ENCODE peak calls at places on chromosomes 13 and 19, in eight cellular contexts. One of them, this sample, is unnamed.

GRCh38 chr19:46173886-46174475 is 25.9 kb downstream of the IGFL2 start:
- DNase-seq in occipital lobe: no peak
- DNase-seq in cardiac fibroblast: no peak
- DNase-seq in mucosa of gallbladder: no peak
- DNase-seq in transverse colon: no peak
- DNase-seq in NCI-H1436: no peak
- DNase-seq in T-cell: no peak
- DNase-seq in NCI-H748 treated with DMSO at 0.1 percent for 48 hours: no peak
- DNase-seq in this sample: no peak

GRCh38 chr13:86383151-86383550 is 583.9 kb upstream of the SLITRK6 start:
- DNase-seq in occipital lobe: peak; percentile 6
- DNase-seq in cardiac fibroblast: no peak
- DNase-seq in mucosa of gallbladder: no peak
- DNase-seq in transverse colon: no peak
- DNase-seq in NCI-H1436: no peak
- DNase-seq in T-cell: no peak
- DNase-seq in NCI-H748 treated with DMSO at 0.1 percent for 48 hours: no peak
- DNase-seq in this sample: no peak

GRCh38 chr19:46537136-46538097 is 41.8 kb upstream of the PNMA8B start:
- DNase-seq in occipital lobe: no peak
- DNase-seq in cardiac fibroblast: peak; percentile 58
- DNase-seq in mucosa of gallbladder: peak; percentile 59
- DNase-seq in transverse colon: peak; percentile 70
- DNase-seq in NCI-H1436: no peak
- DNase-seq in T-cell: peak; percentile 39
- DNase-seq in NCI-H748 treated with DMSO at 0.1 percent for 48 hours: peak; percentile 14
- DNase-seq in this sample: peak; percentile 58

GRCh38 chr13:53522034-53522433 is 493.4 kb downstream of the OLFM4 start:
- DNase-seq in occipital lobe: no peak
- DNase-seq in cardiac fibroblast: no peak
- DNase-seq in mucosa of gallbladder: no peak
- DNase-seq in transverse colon: no peak
- DNase-seq in NCI-H1436: no peak
- DNase-seq in T-cell: no peak
- DNase-seq in NCI-H748 treated with DMSO at 0.1 percent for 48 hours: no peak
- DNase-seq in this sample: no peak

GRCh38 chr19:55683449-55684261 is 8.6 kb downstream of the EPN1 start:
- DNase-seq in occipital lobe: no peak
- DNase-seq in cardiac fibroblast: no peak
- DNase-seq in mucosa of gallbladder: peak; percentile 79
- DNase-seq in transverse colon: peak; percentile 74
- DNase-seq in NCI-H1436: no peak
- DNase-seq in T-cell: no peak
- DNase-seq in NCI-H748 treated with DMSO at 0.1 percent for 48 hours: no peak
- DNase-seq in this sample: no peak

GRCh38 chr19:6740589-6741348 is 1.3 kb downstream of the TRIP10 start:
- DNase-seq in occipital lobe: no peak
- DNase-seq in cardiac fibroblast: peak; percentile 65
- DNase-seq in mucosa of gallbladder: no peak
- DNase-seq in transverse colon: peak; percentile 62
- DNase-seq in NCI-H1436: no peak
- DNase-seq in T-cell: no peak
- DNase-seq in NCI-H748 treated with DMSO at 0.1 percent for 48 hours: no peak
- DNase-seq in this sample: no peak

GRCh38 chr13:24540236-24541126 is 27.9 kb upstream of the PARP4 start:
- DNase-seq in occipital lobe: no peak
- DNase-seq in cardiac fibroblast: peak; percentile 26
- DNase-seq in mucosa of gallbladder: no peak
- DNase-seq in transverse colon: no peak
- DNase-seq in NCI-H1436: no peak
- DNase-seq in T-cell: no peak
- DNase-seq in NCI-H748 treated with DMSO at 0.1 percent for 48 hours: no peak
- DNase-seq in this sample: no peak

GRCh38 chr13:42041684-42042035 is 6.8 kb upstream of the DGKH start:
- DNase-seq in occipital lobe: peak; percentile 10
- DNase-seq in cardiac fibroblast: peak; percentile 74
- DNase-seq in mucosa of gallbladder: peak; percentile 60
- DNase-seq in transverse colon: peak; percentile 62
- DNase-seq in NCI-H1436: no peak
- DNase-seq in T-cell: no peak
- DNase-seq in NCI-H748 treated with DMSO at 0.1 percent for 48 hours: peak; percentile 52
- DNase-seq in this sample: peak; percentile 45

GRCh38 chr13:67273001-67273400 is 42.9 kb upstream of the PCDH9 start:
- DNase-seq in occipital lobe: no peak
- DNase-seq in cardiac fibroblast: peak; percentile 47
- DNase-seq in mucosa of gallbladder: no peak
- DNase-seq in transverse colon: no peak
- DNase-seq in NCI-H1436: no peak
- DNase-seq in T-cell: no peak
- DNase-seq in NCI-H748 treated with DMSO at 0.1 percent for 48 hours: no peak
- DNase-seq in this sample: no peak

GRCh38 chr13:110463876-110464510 is 97.5 kb downstream of the RAB20 start:
- DNase-seq in occipital lobe: no peak
- DNase-seq in cardiac fibroblast: no peak
- DNase-seq in mucosa of gallbladder: no peak
- DNase-seq in transverse colon: no peak
- DNase-seq in NCI-H1436: no peak
- DNase-seq in T-cell: no peak
- DNase-seq in NCI-H748 treated with DMSO at 0.1 percent for 48 hours: no peak
- DNase-seq in this sample: no peak

GRCh38 chr13:113474179-113474578 is 16.3 kb downstream of the DCUN1D2 start:
- DNase-seq in occipital lobe: no peak
- DNase-seq in cardiac fibroblast: peak; percentile 88
- DNase-seq in mucosa of gallbladder: no peak
- DNase-seq in transverse colon: peak; percentile 23
- DNase-seq in NCI-H1436: no peak
- DNase-seq in T-cell: no peak
- DNase-seq in NCI-H748 treated with DMSO at 0.1 percent for 48 hours: no peak
- DNase-seq in this sample: no peak

GRCh38 chr13:109509154-109509905 is 277.1 kb downstream of the IRS2 start:
- DNase-seq in occipital lobe: no peak
- DNase-seq in cardiac fibroblast: peak; percentile 38
- DNase-seq in mucosa of gallbladder: no peak
- DNase-seq in transverse colon: no peak
- DNase-seq in NCI-H1436: no peak
- DNase-seq in T-cell: no peak
- DNase-seq in NCI-H748 treated with DMSO at 0.1 percent for 48 hours: no peak
- DNase-seq in this sample: no peak